ENCODE peak calls at places on chromosomes 1 and 21, in five cellular contexts. R is tibial artery, G is esophagus muscularis mucosa, Q is upper lobe of right lung, D is ovary. U is an unnamed sample.

GRCh38 chr1:91650764-91651163 is 150.1 kb downstream of the CDC7 start:
- DNase-seq in R (peak), G (peak), Q (no peak), D (peak), U (no peak)

GRCh38 chr1:32900956-32901822 is at the start of gene TMEM54:
- DNase-seq in R (no peak), G (no peak), Q (peak), D (peak), U (no peak)

GRCh38 chr1:1178794-1179331 is 5.2 kb downstream of the TTLL10 start:
- DNase-seq in R (no peak), G (no peak), Q (no peak), D (peak), U (no peak)

GRCh38 chr1:14748977-14749376 is 150.5 kb downstream of the KAZN start:
- DNase-seq in R (no peak), G (no peak), Q (no peak), D (no peak), U (no peak)

GRCh38 chr21:35904995-35905972 is 155.0 kb downstream of the SETD4 start:
- DNase-seq in R (peak), G (no peak), Q (peak), D (no peak), U (no peak)

GRCh38 chr1:34768856-34769255 is 9.3 kb downstream of the GJB4 start:
- DNase-seq in R (no peak), G (no peak), Q (no peak), D (no peak), U (no peak)

GRCh38 chr1:241641748-241642592 is 1.8 kb upstream of the CHML start:
- DNase-seq in R (no peak), G (no peak), Q (no peak), D (no peak), U (no peak)

GRCh38 chr1:155455588-155456195 is 106.9 kb downstream of the ASH1L start:
- DNase-seq in R (no peak), G (no peak), Q (no peak), D (no peak), U (no peak)

GRCh38 chr1:244866355-244866754 is 2.0 kb upstream of the HNRNPU start:
- DNase-seq in R (no peak), G (no peak), Q (no peak), D (no peak), U (no peak)

GRCh38 chr1:69947837-69948236 is 257.5 kb downstream of the LRRC40 start:
- DNase-seq in R (no peak), G (no peak), Q (no peak), D (no peak), U (no peak)

GRCh38 chr1:229863651-229864545 is 203.1 kb upstream of the GALNT2 start:
- DNase-seq in R (no peak), G (no peak), Q (no peak), D (peak), U (no peak)

GRCh38 chr1:170533331-170533730 is 1.4 kb downstream of the GORAB start:
- DNase-seq in R (no peak), G (no peak), Q (no peak), D (no peak), U (no peak)

GRCh38 chr1:198725090-198725489 is 86.2 kb downstream of the PTPRC start:
- DNase-seq in R (no peak), G (no peak), Q (no peak), D (no peak), U (no peak)

GRCh38 chr1:19606817-19607706 is 37.0 kb upstream of the NBL1 start:
- DNase-seq in R (no peak), G (no peak), Q (no peak), D (no peak), U (no peak)

GRCh38 chr1:153957744-153958110 is 685 bp downstream of the CRTC2 start:
- DNase-seq in R (no peak), G (no peak), Q (no peak), D (no peak), U (no peak)

GRCh38 chr1:20666804-20667203 is 5.6 kb upstream of the DDOST start:
- DNase-seq in R (no peak), G (no peak), Q (no peak), D (no peak), U (peak)

GRCh38 chr1:18945401-18945849 is 11.1 kb downstream of the IFFO2 start:
- DNase-seq in R (no peak), G (no peak), Q (no peak), D (peak), U (no peak)

GRCh38 chr1:115035652-115036051 is 6.0 kb downstream of the TSHB start:
- DNase-seq in R (no peak), G (no peak), Q (no peak), D (no peak), U (no peak)

GRCh38 chr1:115036814-115037535 is 7.3 kb downstream of the TSHB start:
- DNase-seq in R (no peak), G (no peak), Q (no peak), D (no peak), U (no peak)

GRCh38 chr1:115041654-115042053 is 12.0 kb downstream of the TSHB start:
- DNase-seq in R (no peak), G (no peak), Q (no peak), D (no peak), U (no peak)

GRCh38 chr1:115040501-115040900 is 10.9 kb downstream of the TSHB start:
- DNase-seq in R (no peak), G (no peak), Q (no peak), D (no peak), U (no peak)
- TF ChIP-seq CTCF in R (no peak), G (no peak), Q (no peak), D (no peak), U (no peak)

DNA sequence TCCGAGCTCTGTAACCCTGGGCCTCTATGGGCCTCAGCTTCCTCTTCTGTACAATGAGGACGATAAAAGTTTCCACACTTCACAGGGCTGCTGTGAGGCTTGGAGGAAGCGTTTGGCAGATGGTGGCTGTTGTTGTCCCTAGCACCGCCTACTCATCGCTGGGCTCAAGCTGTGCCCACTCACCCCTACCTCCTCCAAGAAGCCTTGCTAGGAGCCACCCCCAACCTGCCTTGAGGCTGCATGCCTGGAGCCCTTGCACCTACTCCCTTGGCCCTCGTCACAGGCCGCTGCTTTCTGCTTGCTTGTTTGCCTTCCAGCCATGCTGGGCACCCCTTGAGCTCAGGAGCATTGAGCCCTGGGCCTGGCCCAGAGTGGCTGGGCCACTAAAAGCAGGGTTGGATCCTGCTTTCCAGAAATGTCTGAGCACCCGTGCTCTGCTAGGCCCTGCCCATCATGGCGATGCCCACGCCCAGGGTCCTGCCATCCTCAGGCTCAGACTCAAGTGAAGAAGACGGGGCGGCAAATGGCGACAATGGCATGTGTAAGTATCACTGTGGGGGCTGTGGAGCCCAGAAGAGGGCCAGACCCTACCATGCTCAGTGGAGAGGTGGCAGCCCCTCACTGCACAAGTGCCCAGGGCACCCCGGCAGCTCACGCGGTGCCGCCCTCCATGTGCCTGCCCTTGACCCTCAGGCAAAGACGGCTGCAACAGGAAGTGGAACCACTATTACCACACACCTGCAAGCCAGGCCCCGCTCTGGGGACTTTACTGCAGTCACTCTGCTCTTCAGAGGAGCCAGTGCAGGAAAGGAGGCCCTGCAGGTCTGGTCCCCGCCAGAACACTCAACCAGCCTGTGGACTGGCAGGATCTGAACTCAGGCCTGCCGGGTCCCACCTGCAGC is 9.5 kb downstream of the SH3BGRL3 start:
- DNase-seq in R (no peak), G (no peak), Q (peak), D (no peak), U (no peak)
- H3K4me3 ChIP-seq in R (no peak), G (no peak), Q (no peak), D (no peak), U (no peak)

DNA sequence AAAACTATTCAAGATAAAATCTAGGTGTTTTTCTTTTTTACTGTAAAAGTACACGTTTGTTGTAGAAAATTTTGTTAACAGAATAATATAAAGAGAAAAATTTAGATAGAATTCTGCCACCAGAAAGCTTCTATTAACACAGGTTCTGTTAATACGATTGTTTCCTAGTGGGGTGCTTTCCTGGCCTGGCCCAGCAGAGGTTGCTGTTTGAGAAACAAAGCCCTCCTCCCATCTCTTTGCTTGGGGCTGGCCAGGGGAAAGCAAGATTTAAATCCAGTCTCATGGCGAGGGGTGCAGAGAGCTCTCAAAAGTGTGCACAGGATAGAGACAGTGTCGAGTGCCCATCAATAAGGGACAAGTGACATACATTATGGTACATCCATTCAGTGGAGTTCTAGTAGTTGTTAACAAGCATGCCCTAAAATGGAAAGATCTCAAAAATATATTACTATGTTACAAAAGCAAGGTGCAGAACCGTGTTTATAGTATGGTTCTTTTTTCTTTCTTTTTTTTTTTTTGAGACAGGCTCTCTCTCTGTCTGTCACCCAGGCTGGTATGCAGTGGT is 14.6 kb upstream of the ACBD3 start:
- DNase-seq in R (no peak), G (no peak), Q (no peak), D (no peak), U (no peak)
- TF ChIP-seq CTCF in R (no peak), G (no peak), Q (peak), D (no peak), U (peak)

GRCh38 chr1:228500901-228501871 is 14.0 kb downstream of the RNF187 start:
- DNase-seq in R (peak), G (peak), Q (peak), D (peak), U (peak)
- H3K4me3 ChIP-seq in R (peak), G (peak), Q (peak), D (no peak), U (peak)

GRCh38 chr1:47785118-47785517 is 212.1 kb downstream of the TRABD2B start:
- DNase-seq in R (no peak), G (no peak), Q (no peak), D (no peak), U (no peak)

GRCh38 chr1:47787560-47787959 is 209.6 kb downstream of the TRABD2B start:
- DNase-seq in R (no peak), G (no peak), Q (no peak), D (no peak), U (no peak)

GRCh38 chr1:47786301-47786700 is 210.9 kb downstream of the TRABD2B start:
- DNase-seq in R (no peak), G (no peak), Q (no peak), D (no peak), U (no peak)

GRCh38 chr1:47784294-47784650 is 212.9 kb downstream of the TRABD2B start:
- DNase-seq in R (no peak), G (no peak), Q (no peak), D (no peak), U (no peak)

GRCh38 chr1:47785561-47786271 is 211.5 kb downstream of the TRABD2B start:
- DNase-seq in R (peak), G (no peak), Q (no peak), D (no peak), U (no peak)
- TF ChIP-seq CTCF in R (peak), G (no peak), Q (peak), D (no peak), U (no peak)

GRCh38 chr1:25546193-25546592 is 2.8 kb downstream of the LDLRAP1 start:
- DNase-seq in R (no peak), G (no peak), Q (no peak), D (no peak), U (no peak)

GRCh38 chr1:25544243-25544764 is 898 bp downstream of the LDLRAP1 start:
- DNase-seq in R (no peak), G (no peak), Q (no peak), D (no peak), U (no peak)

GRCh38 chr1:25543425-25544242 is at the start of gene LDLRAP1:
- DNase-seq in R (peak), G (no peak), Q (peak), D (peak), U (no peak)

GRCh38 chr1:25545767-25546166 is 2.4 kb downstream of the LDLRAP1 start:
- DNase-seq in R (no peak), G (no peak), Q (no peak), D (no peak), U (no peak)

DNA sequence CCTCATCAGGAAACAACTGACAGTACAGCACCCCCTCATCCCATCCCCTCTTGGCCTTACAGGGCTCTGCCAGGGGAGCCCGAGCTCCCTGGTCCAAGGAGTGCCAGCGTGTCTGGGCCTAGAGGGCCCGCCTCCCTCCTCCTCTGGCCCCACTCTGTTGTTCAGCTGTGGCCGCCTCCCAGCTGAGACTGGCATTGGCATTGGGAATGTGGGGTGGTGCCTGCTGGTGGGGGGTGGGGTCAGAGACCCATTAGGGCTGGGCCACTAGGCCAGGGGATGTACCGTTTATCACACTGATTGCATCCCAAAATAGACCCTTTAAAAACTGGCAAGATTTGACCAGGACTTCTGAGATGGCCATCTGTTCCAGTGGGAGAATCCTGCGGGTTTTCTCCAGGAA is 1.4 kb downstream of the LDLRAP1 start:
- DNase-seq in R (no peak), G (no peak), Q (peak), D (no peak), U (no peak)
- H3K4me3 ChIP-seq in R (peak), G (peak), Q (peak), D (peak), U (peak)

GRCh38 chr1:228793032-228793431 is 57.8 kb downstream of the RHOU start:
- DNase-seq in R (no peak), G (no peak), Q (no peak), D (no peak), U (no peak)
- TF ChIP-seq CTCF in R (no peak), G (no peak), Q (no peak), D (no peak), U (no peak)

GRCh38 chr21:16539041-16539440 is 809.3 kb downstream of the USP25 start:
- DNase-seq in R (no peak), G (no peak), Q (no peak), D (no peak), U (no peak)
- H3K4me3 ChIP-seq in R (no peak), G (no peak), Q (no peak), D (no peak), U (no peak)

GRCh38 chr1:54972436-54972835 is 8.0 kb upstream of the TMEM61 start:
- DNase-seq in R (no peak), G (no peak), Q (no peak), D (no peak), U (no peak)

GRCh38 chr1:54970901-54971300 is 9.5 kb upstream of the TMEM61 start:
- DNase-seq in R (no peak), G (no peak), Q (no peak), D (no peak), U (no peak)

GRCh38 chr1:54971317-54971791 is 9.1 kb upstream of the TMEM61 start:
- DNase-seq in R (no peak), G (no peak), Q (no peak), D (no peak), U (peak)

GRCh38 chr1:54975709-54976108 is 4.7 kb upstream of the TMEM61 start:
- DNase-seq in R (no peak), G (no peak), Q (no peak), D (no peak), U (no peak)

GRCh38 chr1:54973205-54973921 is 7.1 kb upstream of the TMEM61 start:
- DNase-seq in R (peak), G (no peak), Q (no peak), D (no peak), U (no peak)
- TF ChIP-seq CTCF in R (peak), G (no peak), Q (peak), D (no peak), U (no peak)

U was measured in GM12864.